ENCODE peak calls at places on chromosomes 4 and X, in four cellular contexts. C, B, Y and O are unnamed samples.

GRCh38 chr4:110635155-110635479 is 12.2 kb upstream of the PITX2 start:
- DNase-seq in C (no peak), Y (no peak), B (no peak), O (no peak)

GRCh38 chrX:11254417-11255109 is 38.6 kb upstream of the AMELX start:
- DNase-seq in C (no peak), B (no peak), Y (no peak), O (peak)

GRCh38 chr4:183987529-183987946 is 82.4 kb downstream of the STOX2 start:
- DNase-seq in C (no peak), Y (peak), B (no peak), O (peak)

GRCh38 chr4:127251423-127251822 is 381.3 kb upstream of the INTU start:
- DNase-seq in C (no peak), B (no peak), Y (no peak), O (no peak)

GRCh38 chr4:164358400-164358799 is 395.5 kb upstream of the SMIM31 start:
- DNase-seq in Y (no peak), B (no peak), C (no peak), O (no peak)

GRCh38 chrX:38879631-38880220 is 78.5 kb downstream of the MID1IP1 start:
- DNase-seq in B (no peak), C (no peak), Y (peak), O (peak)

GRCh38 chr4:19486400-19486799 is 765.3 kb upstream of the SLIT2 start:
- DNase-seq in B (no peak), Y (no peak), C (no peak), O (no peak)

GRCh38 chr4:110510955-110511544 is 35.1 kb downstream of the ENPEP start:
- DNase-seq in B (no peak), C (peak), Y (no peak), O (no peak)

GRCh38 chr4:19961092-19961491 is 290.6 kb upstream of the SLIT2 start:
- DNase-seq in Y (no peak), C (no peak), B (no peak), O (no peak)

GRCh38 chr4:5041609-5042234 is 9.6 kb upstream of the STK32B start:
- DNase-seq in C (no peak), B (no peak), Y (no peak), O (no peak)

GRCh38 chrX:20514358-20514757 is 247.6 kb upstream of the RPS6KA3 start:
- DNase-seq in B (no peak), Y (no peak), C (no peak), O (no peak)

GRCh38 chr4:183670251-183670650 is 11.2 kb downstream of the TRAPPC11 start:
- DNase-seq in Y (no peak), C (no peak), B (no peak), O (no peak)

GRCh38 chr4:141788169-141788915 is 152.0 kb downstream of the IL15 start:
- DNase-seq in Y (no peak), C (no peak), B (no peak), O (no peak)

GRCh38 chrX:2654436-2655340 is 36.4 kb upstream of the CD99 start:
- DNase-seq in Y (peak), B (no peak), C (no peak), O (peak)

GRCh38 chr4:71872221-71872620 is 88.3 kb upstream of the GC start:
- DNase-seq in Y (no peak), B (no peak), C (no peak), O (no peak)